ENCODE peak calls at places on chromosomes 12 and 14, in six cellular contexts. O, Y, K, B, E and S are unnamed samples.

GRCh38 chr12:130977046-130977758 is 23.5 kb downstream of the ADGRD1 start:
- DNase-seq in B (no peak), Y (no peak), O (no peak), K (no peak), E (no peak), S (no peak)

GRCh38 chr14:20440882-20441281 is 4.9 kb upstream of the KLHL33 start:
- DNase-seq in B (no peak), O (no peak), K (no peak), Y (no peak), E (no peak), S (no peak)

GRCh38 chr12:67910360-67911292 is 78.6 kb upstream of the IFNG-AS1 start:
- DNase-seq in E (peak; percentile 73), K (no peak), O (no peak), B (peak; percentile 90), Y (peak; percentile 87), S (no peak)

GRCh38 chr12:105723534-105723933 is 393.0 kb downstream of the C12orf75 start:
- DNase-seq in K (no peak), Y (no peak), E (no peak), O (no peak), B (no peak), S (no peak)

GRCh38 chr12:46942579-46942978 is 116.8 kb upstream of the SLC38A4 start:
- DNase-seq in O (no peak), Y (peak; percentile 79), B (peak; percentile 78), E (peak; percentile 11), K (no peak), S (no peak)

GRCh38 chr12:124901003-124901402 is 13.4 kb downstream of the UBC start:
- DNase-seq in O (no peak), Y (no peak), B (no peak), E (no peak), K (no peak), S (no peak)

GRCh38 chr12:66964629-66965028 is 285.8 kb upstream of the GRIP1 start:
- DNase-seq in O (no peak), B (peak; percentile 79), E (peak; percentile 6), Y (peak; percentile 61), K (no peak), S (peak; percentile 11)

GRCh38 chr12:113221997-113222729 is 899 bp downstream of the TPCN1 start:
- DNase-seq in O (no peak), Y (peak; percentile 53), K (no peak), B (peak; percentile 18), E (no peak), S (no peak)

GRCh38 chr14:77376380-77376770 is 519 bp downstream of the TMED8 start:
- DNase-seq in O (peak; percentile 31), K (peak; percentile 64), E (no peak), Y (no peak), B (no peak), S (peak; percentile 4)